ENCODE peak calls at places on chromosomes 7 and 10, in ten cellular contexts. Q is neural progenitor cell; I is upper lobe of right lung; A is AG04450; J is CD8-positive, alpha-beta T cell; Y is Panc1; L is cardiac muscle cell; R is astrocyte of the spinal cord; U is heart left ventricle; D is endothelial cell of umbilical vein. H is an unnamed sample.

GRCh38 chr7:21300692-21301091 is 127.2 kb upstream of the SP4 start:
- DNase-seq in Q (no peak), I (no peak), A (no peak), J (no peak), Y (no peak), L (no peak), R (no peak), U (no peak), D (no peak), H (no peak)

GRCh38 chr10:95674643-95675042 is 18.1 kb upstream of the ALDH18A1 start:
- DNase-seq in Q (no peak), I (no peak), A (no peak), J (no peak), Y (no peak), L (no peak), R (no peak), U (no peak), D (no peak), H (no peak)

GRCh38 chr10:129960493-129961273 is 3.4 kb downstream of the EBF3 start:
- DNase-seq in Q (peak), I (no peak), A (no peak), J (no peak), Y (no peak), L (peak), R (no peak), U (peak), D (no peak), H (no peak)

GRCh38 chr7:118222591-118222990 is 1.9 kb upstream of the ANKRD7 start:
- DNase-seq in Q (no peak), I (no peak), A (no peak), J (no peak), Y (no peak), L (no peak), R (no peak), U (no peak), D (no peak), H (no peak)

GRCh38 chr7:156780724-156781455 is 112.1 kb downstream of the LMBR1 start:
- DNase-seq in Q (no peak), I (no peak), A (no peak), J (no peak), Y (no peak), L (no peak), R (no peak), U (no peak), D (no peak), H (no peak)

GRCh38 chr10:130615463-130615862 is 479.3 kb downstream of the GLRX3 start:
- DNase-seq in Q (no peak), I (no peak), A (no peak), J (no peak), Y (no peak), L (peak), R (no peak), U (no peak), D (no peak), H (no peak)

GRCh38 chr7:101232141-101232821 is 5.3 kb downstream of the CLDN15 start:
- DNase-seq in Q (peak), I (peak), A (no peak), J (no peak), Y (no peak), L (peak), R (no peak), U (no peak), D (peak), H (no peak)

GRCh38 chr7:142808802-142809583 is 38.2 kb downstream of the PRSS2 start:
- DNase-seq in Q (no peak), I (no peak), A (no peak), J (peak), Y (no peak), L (no peak), R (peak), U (no peak), D (peak), H (no peak)

GRCh38 chr10:60388709-60389241 is 900 bp downstream of the ANK3 start:
- DNase-seq in Q (peak), I (no peak), A (no peak), J (no peak), Y (no peak), L (peak), R (no peak), U (no peak), D (peak), H (no peak)

DNA sequence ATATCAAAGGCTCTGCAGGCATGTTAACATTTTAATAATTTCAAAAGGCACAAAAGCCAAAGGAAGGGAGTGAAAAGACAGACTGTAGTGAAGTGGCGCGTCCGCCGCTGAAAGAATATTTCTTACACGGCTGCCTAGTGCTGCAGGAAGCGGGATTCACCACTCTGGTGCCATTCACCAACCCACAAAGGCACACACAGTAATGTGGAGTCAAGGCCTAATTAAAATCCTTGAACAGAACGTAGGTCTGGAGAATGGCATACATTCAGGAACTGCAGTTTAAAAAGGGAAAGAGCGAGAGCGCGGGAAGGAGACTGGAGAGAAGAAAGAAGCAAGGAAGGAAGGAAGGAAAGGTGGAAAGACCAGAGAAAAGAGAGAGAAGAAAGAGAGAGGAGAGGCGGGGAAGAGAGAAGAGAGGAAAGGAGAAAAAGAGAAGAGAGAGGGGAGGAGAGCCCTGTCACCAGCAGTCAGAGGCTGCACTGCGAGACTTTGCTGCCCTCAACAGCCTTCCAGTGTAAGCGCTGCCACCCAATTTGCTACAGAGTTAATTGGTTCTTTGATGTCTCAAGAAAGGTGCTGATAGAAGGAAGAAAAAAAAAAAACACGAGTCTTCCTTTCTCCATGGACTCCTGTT is 554.0 kb downstream of the MDFIC start:
- DNase-seq in Q (peak), I (no peak), A (no peak), J (no peak), Y (no peak), L (peak), R (peak), U (no peak), D (no peak), H (no peak)
- TF ChIP-seq CTCF in Q (peak), I (no peak), A (no peak), J (no peak), Y (peak), L (peak), R (peak), U (no peak), D (no peak), H (no peak)

GRCh38 chr10:43691503-43691902 is 42.8 kb upstream of the ZNF32 start:
- DNase-seq in Q (no peak), I (no peak), A (no peak), J (no peak), Y (no peak), L (no peak), R (no peak), U (no peak), D (no peak), H (no peak)
- TF ChIP-seq CTCF in Q (no peak), I (no peak), A (peak), J (no peak), Y (no peak), L (peak), R (peak), U (no peak), D (peak), H (no peak)

GRCh38 chr7:35465791-35466336 is 212.0 kb upstream of the TBX20 start:
- DNase-seq in Q (no peak), I (peak), A (no peak), J (no peak), Y (no peak), L (peak), R (no peak), U (peak), D (no peak), H (no peak)
- TF ChIP-seq CTCF in Q (no peak), I (no peak), A (no peak), J (no peak), Y (no peak), L (no peak), R (no peak), U (no peak), D (no peak), H (no peak)

GRCh38 chr10:132937861-132938260 is 4.5 kb downstream of the CFAP46 start:
- DNase-seq in Q (no peak), I (peak), A (no peak), J (no peak), Y (no peak), L (no peak), R (no peak), U (no peak), D (no peak), H (no peak)

GRCh38 chr10:132939378-132939955 is 2.9 kb downstream of the CFAP46 start:
- DNase-seq in Q (no peak), I (peak), A (no peak), J (no peak), Y (no peak), L (no peak), R (no peak), U (no peak), D (no peak), H (no peak)

GRCh38 chr10:132940791-132941465 is 1.4 kb downstream of the CFAP46 start:
- DNase-seq in Q (no peak), I (peak), A (no peak), J (no peak), Y (no peak), L (no peak), R (no peak), U (no peak), D (no peak), H (no peak)

GRCh38 chr10:132939957-132940790 is 2.2 kb downstream of the CFAP46 start:
- DNase-seq in Q (peak), I (peak), A (peak), J (no peak), Y (peak), L (peak), R (peak), U (no peak), D (peak), H (no peak)

DNA sequence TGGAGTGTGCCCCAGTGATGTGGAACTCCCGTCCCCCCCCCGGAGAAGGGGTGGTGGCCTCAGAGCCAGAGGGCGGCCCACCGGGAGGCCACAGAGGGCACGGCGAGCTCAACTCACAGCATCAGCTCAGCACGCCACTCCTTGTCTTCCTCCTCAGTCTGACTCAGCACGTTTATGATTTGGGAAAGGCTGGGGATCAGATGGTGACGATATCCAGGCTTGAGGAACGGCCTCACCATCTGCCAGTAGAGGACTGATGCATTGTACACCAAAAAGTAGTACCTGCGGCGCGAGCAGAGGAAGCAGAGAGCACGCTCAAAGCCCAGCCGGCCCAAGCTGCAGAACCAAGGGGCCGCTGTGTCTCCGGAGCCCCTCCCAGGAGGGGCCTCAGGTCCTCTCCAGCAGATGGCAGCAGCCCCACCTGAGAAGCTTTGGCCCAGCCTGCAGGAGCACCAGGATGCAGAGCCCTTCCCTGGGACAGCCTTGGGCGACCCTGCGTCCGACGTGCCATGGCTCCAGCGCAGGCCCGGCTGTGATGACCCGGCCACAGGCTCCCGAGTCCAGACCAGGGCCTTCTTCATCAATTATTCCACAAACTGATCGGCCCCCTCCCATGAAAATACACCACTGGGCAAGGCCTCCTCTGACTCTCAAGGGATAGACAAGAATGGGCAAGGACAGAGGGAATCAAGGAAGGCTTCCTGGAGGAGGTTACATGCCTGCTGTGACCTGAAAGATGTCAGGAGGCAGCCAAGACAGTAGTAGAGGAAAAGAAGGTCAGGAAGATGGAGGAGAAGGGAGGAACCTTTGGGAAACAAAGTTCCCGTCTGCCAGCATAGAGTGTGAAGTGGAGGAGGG is 3.7 kb downstream of the CFAP46 start:
- DNase-seq in Q (peak), I (peak), A (no peak), J (no peak), Y (no peak), L (peak), R (no peak), U (no peak), D (no peak), H (no peak)
- TF ChIP-seq CTCF in Q (peak), I (no peak), A (peak), J (no peak), Y (peak), L (peak), R (peak), U (peak), D (no peak), H (no peak)

GRCh38 chr10:100766693-100767427 is 21.5 kb downstream of the PAX2 start:
- DNase-seq in Q (peak), I (peak), A (no peak), J (no peak), Y (no peak), L (no peak), R (no peak), U (no peak), D (no peak), H (no peak)
- TF ChIP-seq CTCF in Q (peak), I (no peak), A (no peak), J (no peak), Y (no peak), L (no peak), R (no peak), U (no peak), D (no peak), H (no peak)

GRCh38 chr10:102627446-102628293 is 16.6 kb upstream of the TRIM8 start:
- DNase-seq in Q (peak), I (peak), A (no peak), J (no peak), Y (no peak), L (no peak), R (peak), U (peak), D (peak), H (no peak)
- TF ChIP-seq CTCF in Q (no peak), I (no peak), A (no peak), J (no peak), Y (no peak), L (no peak), R (no peak), U (no peak), D (no peak), H (no peak)

DNA sequence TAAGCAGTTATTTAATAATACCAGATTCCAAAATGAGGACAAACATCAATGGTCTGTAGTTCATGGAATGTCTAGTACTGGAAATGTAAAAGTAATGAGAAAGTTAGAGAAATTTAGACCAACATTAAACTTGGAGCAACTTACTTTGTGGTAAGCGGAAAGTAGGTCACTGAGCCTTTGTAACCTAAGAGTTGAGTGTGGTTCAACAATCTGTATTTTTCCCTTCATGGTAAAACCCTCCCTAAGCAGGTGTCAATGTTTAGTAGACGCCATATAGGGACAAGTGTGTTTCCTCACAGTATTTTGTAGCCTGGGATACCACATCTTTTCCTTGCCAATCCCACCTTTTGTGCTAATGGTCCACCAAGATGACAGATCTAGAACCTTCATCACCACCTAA is 67.3 kb upstream of the RSU1 start:
- DNase-seq in Q (no peak), I (no peak), A (no peak), J (no peak), Y (no peak), L (no peak), R (no peak), U (no peak), D (no peak), H (no peak)
- TF ChIP-seq CTCF in Q (no peak), I (no peak), A (no peak), J (no peak), Y (no peak), L (no peak), R (no peak), U (no peak), D (no peak), H (no peak)

GRCh38 chr10:79068203-79068561 is 584 bp upstream of the ZMIZ1 start:
- DNase-seq in Q (no peak), I (peak), A (no peak), J (peak), Y (no peak), L (no peak), R (no peak), U (peak), D (peak), H (no peak)
- TF ChIP-seq CTCF in Q (no peak), I (no peak), A (no peak), J (no peak), Y (peak), L (no peak), R (no peak), U (peak), D (no peak), H (no peak)